ENCODE peak calls at places on chromosomes 13 and 19, in four cellular contexts. One of them, this sample, is unnamed.
A peak's percentile ranks its signal among the peaks of the same experiment; 100 is the strongest.

GRCh38 chr13:29901714-29902631 is 51.6 kb upstream of the UBL3 start:
- DNase-seq in stimulated activated CD4-positive, alpha-beta T cell treated with anti-CD3 and anti-CD28 coated beads, Interleukin-4, amount 100 ng/mL, for 24 hours: peak; percentile 33
- DNase-seq in NCI-H1694 treated with DMSO at 0.1 percent for 48 hours: peak; percentile 60
- DNase-seq in AG04450: peak; percentile 92
- DNase-seq in this sample: no peak

GRCh38 chr13:30873519-30873918 is 32.6 kb upstream of the MEDAG start:
- DNase-seq in stimulated activated CD4-positive, alpha-beta T cell treated with anti-CD3 and anti-CD28 coated beads, Interleukin-4, amount 100 ng/mL, for 24 hours: no peak
- DNase-seq in NCI-H1694 treated with DMSO at 0.1 percent for 48 hours: no peak
- DNase-seq in AG04450: no peak
- DNase-seq in this sample: no peak

GRCh38 chr13:95317037-95317989 is 16.1 kb upstream of the ABCC4 start:
- DNase-seq in stimulated activated CD4-positive, alpha-beta T cell treated with anti-CD3 and anti-CD28 coated beads, Interleukin-4, amount 100 ng/mL, for 24 hours: no peak
- DNase-seq in NCI-H1694 treated with DMSO at 0.1 percent for 48 hours: no peak
- DNase-seq in AG04450: no peak
- DNase-seq in this sample: no peak

GRCh38 chr13:106100261-106100919 is 435.1 kb downstream of the EFNB2 start:
- DNase-seq in stimulated activated CD4-positive, alpha-beta T cell treated with anti-CD3 and anti-CD28 coated beads, Interleukin-4, amount 100 ng/mL, for 24 hours: no peak
- DNase-seq in NCI-H1694 treated with DMSO at 0.1 percent for 48 hours: no peak
- DNase-seq in AG04450: no peak
- DNase-seq in this sample: no peak

GRCh38 chr19:31349160-31349881 is at the start of gene TSHZ3:
- DNase-seq in stimulated activated CD4-positive, alpha-beta T cell treated with anti-CD3 and anti-CD28 coated beads, Interleukin-4, amount 100 ng/mL, for 24 hours: peak; percentile 36
- DNase-seq in NCI-H1694 treated with DMSO at 0.1 percent for 48 hours: no peak
- DNase-seq in AG04450: no peak
- DNase-seq in this sample: no peak

GRCh38 chr13:46172531-46172991 is 9.4 kb downstream of the LCP1 start:
- DNase-seq in stimulated activated CD4-positive, alpha-beta T cell treated with anti-CD3 and anti-CD28 coated beads, Interleukin-4, amount 100 ng/mL, for 24 hours: peak; percentile 42
- DNase-seq in NCI-H1694 treated with DMSO at 0.1 percent for 48 hours: no peak
- DNase-seq in AG04450: no peak
- DNase-seq in this sample: no peak

GRCh38 chr13:20988033-20988908 is 73.1 kb downstream of the LATS2 start:
- DNase-seq in stimulated activated CD4-positive, alpha-beta T cell treated with anti-CD3 and anti-CD28 coated beads, Interleukin-4, amount 100 ng/mL, for 24 hours: no peak
- DNase-seq in NCI-H1694 treated with DMSO at 0.1 percent for 48 hours: no peak
- DNase-seq in AG04450: no peak
- DNase-seq in this sample: no peak

GRCh38 chr13:50244913-50245574 is 229.8 kb downstream of the KCNRG start:
- DNase-seq in stimulated activated CD4-positive, alpha-beta T cell treated with anti-CD3 and anti-CD28 coated beads, Interleukin-4, amount 100 ng/mL, for 24 hours: peak; percentile 76
- DNase-seq in NCI-H1694 treated with DMSO at 0.1 percent for 48 hours: no peak
- DNase-seq in AG04450: peak; percentile 51
- DNase-seq in this sample: peak; percentile 3

GRCh38 chr13:34124912-34125311 is 307.0 kb downstream of the RFC3 start:
- DNase-seq in stimulated activated CD4-positive, alpha-beta T cell treated with anti-CD3 and anti-CD28 coated beads, Interleukin-4, amount 100 ng/mL, for 24 hours: no peak
- DNase-seq in NCI-H1694 treated with DMSO at 0.1 percent for 48 hours: no peak
- DNase-seq in AG04450: no peak
- DNase-seq in this sample: peak; percentile 30

GRCh38 chr13:76512676-76513277 is 373.4 kb downstream of the KCTD12 start:
- DNase-seq in stimulated activated CD4-positive, alpha-beta T cell treated with anti-CD3 and anti-CD28 coated beads, Interleukin-4, amount 100 ng/mL, for 24 hours: no peak
- DNase-seq in NCI-H1694 treated with DMSO at 0.1 percent for 48 hours: peak; percentile 88
- DNase-seq in AG04450: peak; percentile 78
- DNase-seq in this sample: peak; percentile 6

GRCh38 chr19:43331435-43332010 is 22.0 kb upstream of the CD177 start:
- DNase-seq in stimulated activated CD4-positive, alpha-beta T cell treated with anti-CD3 and anti-CD28 coated beads, Interleukin-4, amount 100 ng/mL, for 24 hours: no peak
- DNase-seq in NCI-H1694 treated with DMSO at 0.1 percent for 48 hours: no peak
- DNase-seq in AG04450: no peak
- DNase-seq in this sample: no peak

GRCh38 chr19:1274081-1274851 is 1.1 kb upstream of the FAM174C start:
- DNase-seq in stimulated activated CD4-positive, alpha-beta T cell treated with anti-CD3 and anti-CD28 coated beads, Interleukin-4, amount 100 ng/mL, for 24 hours: no peak
- DNase-seq in NCI-H1694 treated with DMSO at 0.1 percent for 48 hours: no peak
- DNase-seq in AG04450: no peak
- DNase-seq in this sample: no peak

GRCh38 chr19:13843104-13843921 is 33.6 kb upstream of the NANOS3 start:
- DNase-seq in stimulated activated CD4-positive, alpha-beta T cell treated with anti-CD3 and anti-CD28 coated beads, Interleukin-4, amount 100 ng/mL, for 24 hours: no peak
- DNase-seq in NCI-H1694 treated with DMSO at 0.1 percent for 48 hours: no peak
- DNase-seq in AG04450: no peak
- DNase-seq in this sample: no peak

GRCh38 chr19:49114630-49115363 is 627 bp downstream of the LIN7B start:
- DNase-seq in stimulated activated CD4-positive, alpha-beta T cell treated with anti-CD3 and anti-CD28 coated beads, Interleukin-4, amount 100 ng/mL, for 24 hours: peak; percentile 56
- DNase-seq in NCI-H1694 treated with DMSO at 0.1 percent for 48 hours: peak; percentile 33
- DNase-seq in AG04450: no peak
- DNase-seq in this sample: peak; percentile 21

GRCh38 chr19:32606289-32606688 is 25.3 kb downstream of the PDCD5 start:
- DNase-seq in stimulated activated CD4-positive, alpha-beta T cell treated with anti-CD3 and anti-CD28 coated beads, Interleukin-4, amount 100 ng/mL, for 24 hours: no peak
- DNase-seq in NCI-H1694 treated with DMSO at 0.1 percent for 48 hours: no peak
- DNase-seq in AG04450: no peak
- DNase-seq in this sample: no peak

GRCh38 chr13:110350509-110350908 is 43.4 kb downstream of the COL4A2 start:
- DNase-seq in stimulated activated CD4-positive, alpha-beta T cell treated with anti-CD3 and anti-CD28 coated beads, Interleukin-4, amount 100 ng/mL, for 24 hours: no peak
- DNase-seq in NCI-H1694 treated with DMSO at 0.1 percent for 48 hours: no peak
- DNase-seq in AG04450: no peak
- DNase-seq in this sample: no peak